ENCODE peak calls at places on chromosomes 2 and 18, in seven cellular contexts. One of them, this sample, is unnamed.

GRCh38 chr2:49000692-49001091 is 153.6 kb downstream of the FSHR start:
- DNase-seq in endothelial cell: no peak
- DNase-seq in left ventricle myocardium inferior: no peak
- DNase-seq in Peyer's patch: no peak
- DNase-seq in mesothelial cell of epicardium: no peak
- DNase-seq in tibial nerve: no peak
- DNase-seq in Calu3: no peak
- DNase-seq in this sample: no peak

GRCh38 chr18:24212939-24213338 is 74.1 kb downstream of the CABYR start:
- DNase-seq in tibial nerve: no peak
- DNase-seq in endothelial cell: no peak
- DNase-seq in left ventricle myocardium inferior: no peak
- DNase-seq in Peyer's patch: no peak
- DNase-seq in mesothelial cell of epicardium: no peak
- DNase-seq in Calu3: peak; percentile 58
- DNase-seq in this sample: peak; percentile 83

GRCh38 chr2:15494877-15495276 is 66.3 kb downstream of the NBAS start:
- DNase-seq in endothelial cell: no peak
- DNase-seq in Peyer's patch: no peak
- DNase-seq in Calu3: no peak
- DNase-seq in mesothelial cell of epicardium: no peak
- DNase-seq in left ventricle myocardium inferior: no peak
- DNase-seq in tibial nerve: no peak
- DNase-seq in this sample: no peak

GRCh38 chr18:60191926-60192325 is 180.6 kb downstream of the MC4R start:
- DNase-seq in endothelial cell: no peak
- DNase-seq in Calu3: no peak
- DNase-seq in mesothelial cell of epicardium: no peak
- DNase-seq in Peyer's patch: no peak
- DNase-seq in left ventricle myocardium inferior: no peak
- DNase-seq in tibial nerve: no peak
- DNase-seq in this sample: no peak

GRCh38 chr18:6624271-6624670 is 105.2 kb upstream of the ARHGAP28 start:
- DNase-seq in Peyer's patch: no peak
- DNase-seq in Calu3: no peak
- DNase-seq in mesothelial cell of epicardium: no peak
- DNase-seq in tibial nerve: no peak
- DNase-seq in left ventricle myocardium inferior: no peak
- DNase-seq in endothelial cell: no peak
- DNase-seq in this sample: peak; percentile 55

GRCh38 chr2:136164377-136164776 is 46.4 kb upstream of the CXCR4 start:
- DNase-seq in Calu3: no peak
- DNase-seq in mesothelial cell of epicardium: no peak
- DNase-seq in left ventricle myocardium inferior: no peak
- DNase-seq in endothelial cell: no peak
- DNase-seq in tibial nerve: no peak
- DNase-seq in Peyer's patch: no peak
- DNase-seq in this sample: no peak

GRCh38 chr2:174035981-174036742 is 71.0 kb upstream of the SP3 start:
- DNase-seq in Peyer's patch: no peak
- DNase-seq in tibial nerve: no peak
- DNase-seq in endothelial cell: no peak
- DNase-seq in mesothelial cell of epicardium: no peak
- DNase-seq in Calu3: no peak
- DNase-seq in left ventricle myocardium inferior: no peak
- DNase-seq in this sample: no peak

GRCh38 chr2:237149425-237149824 is 63.7 kb downstream of the COPS8 start:
- DNase-seq in left ventricle myocardium inferior: no peak
- DNase-seq in Calu3: no peak
- DNase-seq in tibial nerve: no peak
- DNase-seq in endothelial cell: no peak
- DNase-seq in Peyer's patch: no peak
- DNase-seq in mesothelial cell of epicardium: no peak
- DNase-seq in this sample: peak; percentile 48

GRCh38 chr2:167140767-167141166 is 252.5 kb downstream of the XIRP2 start:
- DNase-seq in endothelial cell: no peak
- DNase-seq in Peyer's patch: no peak
- DNase-seq in mesothelial cell of epicardium: no peak
- DNase-seq in tibial nerve: no peak
- DNase-seq in Calu3: peak; percentile 67
- DNase-seq in left ventricle myocardium inferior: no peak
- DNase-seq in this sample: peak; percentile 99

GRCh38 chr18:23032030-23032582 is 99.0 kb downstream of the RBBP8 start:
- DNase-seq in tibial nerve: no peak
- DNase-seq in Peyer's patch: no peak
- DNase-seq in endothelial cell: no peak
- DNase-seq in Calu3: no peak
- DNase-seq in left ventricle myocardium inferior: no peak
- DNase-seq in mesothelial cell of epicardium: no peak
- DNase-seq in this sample: peak; percentile 83

GRCh38 chr18:10343778-10344177 is 110.7 kb upstream of the APCDD1 start:
- DNase-seq in Peyer's patch: no peak
- DNase-seq in Calu3: no peak
- DNase-seq in mesothelial cell of epicardium: no peak
- DNase-seq in tibial nerve: no peak
- DNase-seq in endothelial cell: no peak
- DNase-seq in left ventricle myocardium inferior: no peak
- DNase-seq in this sample: no peak

GRCh38 chr18:13530879-13531387 is 195.4 kb downstream of the FAM210A start:
- DNase-seq in endothelial cell: peak; percentile 48
- DNase-seq in tibial nerve: peak; percentile 52
- DNase-seq in Calu3: peak; percentile 22
- DNase-seq in Peyer's patch: peak; percentile 30
- DNase-seq in left ventricle myocardium inferior: peak; percentile 62
- DNase-seq in mesothelial cell of epicardium: peak; percentile 22
- DNase-seq in this sample: no peak

GRCh38 chr2:218849721-218850120 is 9.9 kb upstream of the WNT6 start:
- DNase-seq in mesothelial cell of epicardium: no peak
- DNase-seq in Calu3: peak; percentile 62
- DNase-seq in Peyer's patch: no peak
- DNase-seq in left ventricle myocardium inferior: no peak
- DNase-seq in tibial nerve: no peak
- DNase-seq in endothelial cell: no peak
- DNase-seq in this sample: peak; percentile 9

GRCh38 chr2:198476007-198476406 is 671.6 kb downstream of the PLCL1 start:
- DNase-seq in Calu3: no peak
- DNase-seq in left ventricle myocardium inferior: no peak
- DNase-seq in Peyer's patch: no peak
- DNase-seq in endothelial cell: no peak
- DNase-seq in mesothelial cell of epicardium: no peak
- DNase-seq in tibial nerve: no peak
- DNase-seq in this sample: no peak

GRCh38 chr2:39091063-39091462 is 29.8 kb downstream of the SOS1 start:
- DNase-seq in left ventricle myocardium inferior: no peak
- DNase-seq in Calu3: no peak
- DNase-seq in endothelial cell: no peak
- DNase-seq in tibial nerve: no peak
- DNase-seq in Peyer's patch: no peak
- DNase-seq in mesothelial cell of epicardium: no peak
- DNase-seq in this sample: no peak

GRCh38 chr2:233092446-233093438 is 32.6 kb downstream of the INPP5D start:
- DNase-seq in left ventricle myocardium inferior: no peak
- DNase-seq in Peyer's patch: no peak
- DNase-seq in endothelial cell: no peak
- DNase-seq in tibial nerve: no peak
- DNase-seq in mesothelial cell of epicardium: no peak
- DNase-seq in Calu3: no peak
- DNase-seq in this sample: no peak

GRCh38 chr2:98478088-98478551 is 33.5 kb downstream of the INPP4A start:
- DNase-seq in left ventricle myocardium inferior: no peak
- DNase-seq in endothelial cell: no peak
- DNase-seq in Peyer's patch: no peak
- DNase-seq in Calu3: no peak
- DNase-seq in tibial nerve: no peak
- DNase-seq in mesothelial cell of epicardium: no peak
- DNase-seq in this sample: no peak

GRCh38 chr18:32048507-32049091 is 30.0 kb downstream of the RNF125 start:
- DNase-seq in left ventricle myocardium inferior: peak; percentile 27
- DNase-seq in mesothelial cell of epicardium: no peak
- DNase-seq in endothelial cell: no peak
- DNase-seq in Peyer's patch: no peak
- DNase-seq in tibial nerve: peak; percentile 23
- DNase-seq in Calu3: no peak
- DNase-seq in this sample: no peak

GRCh38 chr2:147636238-147636887 is 208.5 kb upstream of the ACVR2A start:
- DNase-seq in Peyer's patch: no peak
- DNase-seq in left ventricle myocardium inferior: no peak
- DNase-seq in endothelial cell: no peak
- DNase-seq in tibial nerve: no peak
- DNase-seq in mesothelial cell of epicardium: no peak
- DNase-seq in Calu3: no peak
- DNase-seq in this sample: no peak

GRCh38 chr2:37417321-37417720 is 72.9 kb downstream of the QPCT start:
- DNase-seq in Calu3: no peak
- DNase-seq in Peyer's patch: no peak
- DNase-seq in mesothelial cell of epicardium: no peak
- DNase-seq in left ventricle myocardium inferior: no peak
- DNase-seq in endothelial cell: no peak
- DNase-seq in tibial nerve: no peak
- DNase-seq in this sample: peak; percentile 33

GRCh38 chr2:217905906-217906305 is 96.9 kb downstream of the TNS1 start:
- DNase-seq in tibial nerve: no peak
- DNase-seq in mesothelial cell of epicardium: no peak
- DNase-seq in endothelial cell: no peak
- DNase-seq in left ventricle myocardium inferior: no peak
- DNase-seq in Calu3: no peak
- DNase-seq in Peyer's patch: no peak
- DNase-seq in this sample: no peak

GRCh38 chr2:164560181-164560792 is 61.0 kb downstream of the GRB14 start:
- DNase-seq in Peyer's patch: no peak
- DNase-seq in left ventricle myocardium inferior: no peak
- DNase-seq in endothelial cell: no peak
- DNase-seq in tibial nerve: no peak
- DNase-seq in Calu3: peak; percentile 23
- DNase-seq in mesothelial cell of epicardium: no peak
- DNase-seq in this sample: peak; percentile 33

GRCh38 chr2:225182126-225182525 is 139.9 kb upstream of the DOCK10 start:
- DNase-seq in tibial nerve: no peak
- DNase-seq in endothelial cell: no peak
- DNase-seq in left ventricle myocardium inferior: no peak
- DNase-seq in Peyer's patch: no peak
- DNase-seq in Calu3: no peak
- DNase-seq in mesothelial cell of epicardium: no peak
- DNase-seq in this sample: no peak

GRCh38 chr2:225173909-225174308 is 131.6 kb upstream of the DOCK10 start:
- DNase-seq in Calu3: no peak
- DNase-seq in Peyer's patch: no peak
- DNase-seq in endothelial cell: peak; percentile 10
- DNase-seq in left ventricle myocardium inferior: no peak
- DNase-seq in mesothelial cell of epicardium: no peak
- DNase-seq in tibial nerve: no peak
- DNase-seq in this sample: no peak

GRCh38 chr2:225171350-225171749 is 129.1 kb upstream of the DOCK10 start:
- DNase-seq in Calu3: no peak
- DNase-seq in left ventricle myocardium inferior: no peak
- DNase-seq in mesothelial cell of epicardium: no peak
- DNase-seq in Peyer's patch: no peak
- DNase-seq in tibial nerve: no peak
- DNase-seq in endothelial cell: no peak
- DNase-seq in this sample: no peak

GRCh38 chr2:225177098-225177497 is 134.8 kb upstream of the DOCK10 start:
- DNase-seq in tibial nerve: no peak
- DNase-seq in Calu3: no peak
- DNase-seq in endothelial cell: no peak
- DNase-seq in left ventricle myocardium inferior: no peak
- DNase-seq in Peyer's patch: no peak
- DNase-seq in mesothelial cell of epicardium: no peak
- DNase-seq in this sample: peak; percentile 55
- TF ChIP-seq CTCF in tibial nerve: no peak
- TF ChIP-seq CTCF in Calu3: no peak
- TF ChIP-seq CTCF in endothelial cell: no peak
- TF ChIP-seq CTCF in left ventricle myocardium inferior: no peak
- TF ChIP-seq CTCF in Peyer's patch: no peak
- TF ChIP-seq CTCF in mesothelial cell of epicardium: no peak
- TF ChIP-seq CTCF in this sample: peak; percentile 28

GRCh38 chr2:66434679-66435548 is at the start of gene MEIS1:
- DNase-seq in endothelial cell: peak; percentile 68
- DNase-seq in tibial nerve: peak; percentile 78
- DNase-seq in Peyer's patch: peak; percentile 49
- DNase-seq in Calu3: peak; percentile 89
- DNase-seq in left ventricle myocardium inferior: peak; percentile 89
- DNase-seq in mesothelial cell of epicardium: peak; percentile 82
- DNase-seq in this sample: peak; percentile 99

GRCh38 chr2:66433695-66433944 is 1.3 kb upstream of the MEIS1 start:
- DNase-seq in Calu3: no peak
- DNase-seq in mesothelial cell of epicardium: no peak
- DNase-seq in Peyer's patch: no peak
- DNase-seq in left ventricle myocardium inferior: no peak
- DNase-seq in endothelial cell: no peak
- DNase-seq in tibial nerve: no peak
- DNase-seq in this sample: no peak

GRCh38 chr2:66433945-66434678 is 813 bp upstream of the MEIS1 start:
- DNase-seq in mesothelial cell of epicardium: peak; percentile 68
- DNase-seq in endothelial cell: peak; percentile 71
- DNase-seq in left ventricle myocardium inferior: peak; percentile 54
- DNase-seq in Peyer's patch: no peak
- DNase-seq in tibial nerve: no peak
- DNase-seq in Calu3: peak; percentile 66
- DNase-seq in this sample: peak; percentile 66

GRCh38 chr2:66431840-66432511 is 2.9 kb upstream of the MEIS1 start:
- DNase-seq in Calu3: no peak
- DNase-seq in mesothelial cell of epicardium: no peak
- DNase-seq in tibial nerve: no peak
- DNase-seq in Peyer's patch: no peak
- DNase-seq in left ventricle myocardium inferior: no peak
- DNase-seq in endothelial cell: no peak
- DNase-seq in this sample: no peak

GRCh38 chr2:66432801-66433694 is 1.9 kb upstream of the MEIS1 start:
- DNase-seq in mesothelial cell of epicardium: peak; percentile 87
- DNase-seq in tibial nerve: peak; percentile 66
- DNase-seq in Calu3: peak; percentile 90
- DNase-seq in endothelial cell: peak; percentile 89
- DNase-seq in Peyer's patch: no peak
- DNase-seq in left ventricle myocardium inferior: peak; percentile 88
- DNase-seq in this sample: peak; percentile 96
- TF ChIP-seq CTCF in mesothelial cell of epicardium: peak; percentile 45
- TF ChIP-seq CTCF in tibial nerve: no peak
- TF ChIP-seq CTCF in Calu3: no peak
- TF ChIP-seq CTCF in endothelial cell: no peak
- TF ChIP-seq CTCF in Peyer's patch: no peak
- TF ChIP-seq CTCF in left ventricle myocardium inferior: peak; percentile 11
- TF ChIP-seq CTCF in this sample: peak; percentile 49

GRCh38 chr2:229715895-229716507 is 1.6 kb upstream of the DNER start:
- DNase-seq in tibial nerve: no peak
- DNase-seq in Calu3: peak; percentile 58
- DNase-seq in Peyer's patch: no peak
- DNase-seq in endothelial cell: peak; percentile 33
- DNase-seq in left ventricle myocardium inferior: no peak
- DNase-seq in mesothelial cell of epicardium: no peak
- DNase-seq in this sample: no peak
- TF ChIP-seq CTCF in tibial nerve: peak; percentile 6
- TF ChIP-seq CTCF in Calu3: peak; percentile 61
- TF ChIP-seq CTCF in Peyer's patch: no peak
- TF ChIP-seq CTCF in endothelial cell: peak; percentile 61
- TF ChIP-seq CTCF in left ventricle myocardium inferior: no peak
- TF ChIP-seq CTCF in mesothelial cell of epicardium: peak; percentile 36
- TF ChIP-seq CTCF in this sample: peak; percentile 70

GRCh38 chr18:73355076-73355475 is 487.3 kb upstream of the NETO1 start:
- DNase-seq in left ventricle myocardium inferior: no peak
- DNase-seq in Calu3: no peak
- DNase-seq in Peyer's patch: no peak
- DNase-seq in endothelial cell: no peak
- DNase-seq in mesothelial cell of epicardium: no peak
- DNase-seq in tibial nerve: no peak
- DNase-seq in this sample: no peak

GRCh38 chr18:73352546-73352945 is 484.8 kb upstream of the NETO1 start:
- DNase-seq in mesothelial cell of epicardium: no peak
- DNase-seq in left ventricle myocardium inferior: no peak
- DNase-seq in Peyer's patch: no peak
- DNase-seq in endothelial cell: no peak
- DNase-seq in Calu3: no peak
- DNase-seq in tibial nerve: no peak
- DNase-seq in this sample: no peak
- TF ChIP-seq CTCF in mesothelial cell of epicardium: no peak
- TF ChIP-seq CTCF in left ventricle myocardium inferior: no peak
- TF ChIP-seq CTCF in Peyer's patch: no peak
- TF ChIP-seq CTCF in endothelial cell: no peak
- TF ChIP-seq CTCF in Calu3: no peak
- TF ChIP-seq CTCF in tibial nerve: no peak
- TF ChIP-seq CTCF in this sample: no peak

This sample was measured in HFFc6.